ENCODE peak calls at places on chromosomes 6 and 20, in nine cellular contexts. H is osteocyte; C is right atrium auricular region; Y is frontal cortex; V is stimulated activated CD8-positive, alpha-beta memory T cell treated with anti-CD3 and anti-CD28 coated beads, Interleukin-7, amount 100 ng/mL, for 4 hours; O is NCI-H2171; D is stimulated activated CD4-positive, alpha-beta T cell treated with anti-CD3 and anti-CD28 coated beads, Interleukin-4, amount 100 ng/mL, for 1 hour; Q is Kasumi-1; A is lung. R is an unnamed sample.

GRCh38 chr6:91653954-91654843 is 1067.3 kb upstream of the MAP3K7 start:
- DNase-seq in H (no peak), C (no peak), Y (no peak), V (no peak), O (no peak), D (no peak), Q (no peak), A (no peak), R (peak; percentile 47)

GRCh38 chr20:44581515-44581914 is 864 bp upstream of the PKIG start:
- DNase-seq in H (no peak), C (no peak), Y (no peak), V (no peak), O (no peak), D (no peak), Q (no peak), A (no peak), R (no peak)

GRCh38 chr6:81834141-81834621 is 81.7 kb upstream of the TENT5A start:
- DNase-seq in H (no peak), C (peak; percentile 71), Y (no peak), V (no peak), O (no peak), D (no peak), Q (no peak), A (no peak), R (no peak)

GRCh38 chr6:120735641-120736040 is 598.6 kb downstream of the TBC1D32 start:
- DNase-seq in H (no peak), C (no peak), Y (no peak), V (no peak), O (no peak), D (no peak), Q (no peak), A (no peak), R (no peak)

GRCh38 chr20:58592076-58592695 is 58.9 kb upstream of the STX16 start:
- DNase-seq in H (no peak), C (no peak), Y (no peak), V (no peak), O (no peak), D (no peak), Q (no peak), A (no peak), R (no peak)

GRCh38 chr20:34112600-34113061 is 588 bp upstream of the EIF2S2 start:
- DNase-seq in H (no peak), C (peak; percentile 60), Y (peak; percentile 29), V (peak; percentile 1), O (peak; percentile 80), D (peak; percentile 13), Q (peak; percentile 56), A (no peak), R (peak; percentile 42)

GRCh38 chr6:50791900-50792508 is 26.7 kb upstream of the TFAP2B start:
- DNase-seq in H (no peak), C (no peak), Y (peak; percentile 35), V (no peak), O (peak; percentile 36), D (no peak), Q (peak; percentile 60), A (no peak), R (peak; percentile 87)

GRCh38 chr6:106628658-106629102 is 618 bp downstream of the RTN4IP1 start:
- DNase-seq in H (no peak), C (no peak), Y (no peak), V (no peak), O (no peak), D (no peak), Q (no peak), A (no peak), R (no peak)

GRCh38 chr6:71107935-71108420 is 151.1 kb upstream of the B3GAT2 start:
- DNase-seq in H (peak; percentile 56), C (no peak), Y (peak; percentile 11), V (no peak), O (peak; percentile 17), D (no peak), Q (no peak), A (no peak), R (no peak)

GRCh38 chr20:44153636-44154043 is 33.3 kb downstream of the JPH2 start:
- DNase-seq in H (no peak), C (no peak), Y (no peak), V (no peak), O (no peak), D (no peak), Q (no peak), A (no peak), R (peak; percentile 54)

R was measured in GM23338.